ENCODE peak calls at places on chromosomes 2 and 18, in ten cellular contexts. H, B, V, F, W, A, G, X, Q and O are unnamed samples.

GRCh38 chr18:11309172-11309571 is 159.8 kb upstream of the PIEZO2 start:
- DNase-seq in B (no peak), W (no peak), G (no peak), F (no peak), H (no peak), V (no peak), Q (no peak), A (no peak), X (no peak), O (no peak)

GRCh38 chr2:235561450-235561849 is 67.6 kb downstream of the AGAP1 start:
- DNase-seq in X (no peak), Q (no peak), H (no peak), G (no peak), W (no peak), A (no peak), F (no peak), V (no peak), B (no peak), O (no peak)

GRCh38 chr18:29164020-29164706 is 987.2 kb upstream of the CDH2 start:
- DNase-seq in X (no peak), H (no peak), F (no peak), W (no peak), B (peak; percentile 94), G (no peak), A (peak; percentile 70), V (no peak), Q (no peak), O (no peak)

GRCh38 chr2:96558061-96558460 is 21.5 kb downstream of the ARID5A start:
- DNase-seq in X (no peak), G (no peak), B (no peak), H (no peak), V (no peak), Q (no peak), F (no peak), W (no peak), A (no peak), O (no peak)

GRCh38 chr2:133286326-133286922 is 281.8 kb downstream of the NCKAP5 start:
- DNase-seq in Q (no peak), A (no peak), V (no peak), G (no peak), W (no peak), F (no peak), B (no peak), H (no peak), X (no peak), O (no peak)

GRCh38 chr2:225165052-225165451 is 122.8 kb upstream of the DOCK10 start:
- DNase-seq in W (no peak), A (no peak), V (no peak), X (no peak), H (no peak), F (no peak), Q (no peak), B (peak; percentile 40), G (no peak), O (no peak)

GRCh38 chr18:74241426-74241825 is 50.3 kb downstream of the CYB5A start:
- DNase-seq in B (no peak), X (no peak), H (no peak), F (no peak), W (no peak), G (no peak), V (no peak), Q (no peak), A (no peak), O (no peak)

GRCh38 chr18:54983041-54983686 is 23.9 kb upstream of the CCDC68 start:
- DNase-seq in Q (peak; percentile 8), B (peak; percentile 58), G (no peak), V (peak; percentile 49), A (peak; percentile 70), F (no peak), H (peak; percentile 28), W (peak; percentile 52), X (peak; percentile 14), O (peak; percentile 42)